ENCODE peak calls at places on chromosomes 5 and 9, in six cellular contexts. I, T, K, C, A and L are unnamed samples.

GRCh38 chr9:115340314-115340713 is 222.4 kb upstream of the TNC start:
- DNase-seq in K (no peak), A (no peak), C (no peak), I (no peak), T (no peak), L (no peak)

GRCh38 chr5:73448072-73448432 is 525 bp downstream of the FOXD1 start:
- DNase-seq in T (no peak), A (no peak), I (no peak), C (peak; percentile 31), K (no peak), L (no peak)

GRCh38 chr5:95841914-95842812 is 19.6 kb upstream of the GLRX start:
- DNase-seq in I (no peak), T (peak; percentile 94), K (no peak), A (no peak), C (peak; percentile 45), L (no peak)

GRCh38 chr9:35488566-35489312 is 1.2 kb upstream of the RUSC2 start:
- DNase-seq in C (no peak), T (no peak), I (no peak), K (no peak), A (peak; percentile 37), L (no peak)

GRCh38 chr5:79612667-79613190 is 488 bp downstream of the TENT2 start:
- DNase-seq in C (no peak), T (no peak), K (no peak), A (no peak), I (no peak), L (no peak)

GRCh38 chr9:89165880-89166279 is 12.7 kb downstream of the SHC3 start:
- DNase-seq in A (no peak), I (no peak), C (no peak), K (no peak), T (no peak), L (no peak)

GRCh38 chr5:142826741-142827492 is 56.7 kb downstream of the ARHGAP26 start:
- DNase-seq in A (peak; percentile 43), K (peak; percentile 67), C (no peak), T (peak; percentile 68), I (no peak), L (peak; percentile 16)

GRCh38 chr9:107548298-107549142 is 59.0 kb upstream of the KLF4 start:
- DNase-seq in C (peak; percentile 24), K (no peak), I (no peak), T (peak; percentile 92), A (peak; percentile 31), L (no peak)

GRCh38 chr5:115812372-115812771 is 4.1 kb downstream of the CDO1 start:
- DNase-seq in K (no peak), A (no peak), C (no peak), T (no peak), I (no peak), L (no peak)

GRCh38 chr9:22010881-22011625 is 1.9 kb upstream of the CDKN2B start:
- DNase-seq in K (no peak), I (no peak), T (peak; percentile 48), C (no peak), A (no peak), L (no peak)

GRCh38 chr5:53603009-53603687 is 42.7 kb downstream of the NDUFS4 start:
- DNase-seq in C (no peak), T (peak; percentile 48), I (no peak), K (no peak), A (no peak), L (no peak)

GRCh38 chr9:4769321-4770080 is 23.2 kb upstream of the RCL1 start:
- DNase-seq in T (peak; percentile 85), K (no peak), I (no peak), C (no peak), A (no peak), L (no peak)

GRCh38 chr9:136117291-136118060 is 1.2 kb downstream of the TMEM250 start:
- DNase-seq in K (no peak), C (no peak), A (no peak), T (no peak), I (peak; percentile 72), L (peak; percentile 41)

GRCh38 chr5:191036-191948 is at the start of gene LRRC14B:
- DNase-seq in A (peak; percentile 36), T (no peak), C (peak; percentile 75), I (peak; percentile 82), K (no peak), L (no peak)

GRCh38 chr5:113187879-113188278 is 211.3 kb downstream of the DCP2 start:
- DNase-seq in C (no peak), K (no peak), A (no peak), I (no peak), T (no peak), L (no peak)

GRCh38 chr9:104068546-104068945 is 25.6 kb upstream of the SMC2 start:
- DNase-seq in I (no peak), K (peak; percentile 28), A (no peak), T (peak; percentile 32), C (no peak), L (no peak)

GRCh38 chr9:29514336-29514735 is 1941.1 kb upstream of the C9orf72 start:
- DNase-seq in C (no peak), K (no peak), T (peak; percentile 3), A (peak; percentile 33), I (no peak), L (no peak)

GRCh38 chr5:96203761-96204160 is 229.3 kb downstream of the PCSK1 start:
- DNase-seq in C (no peak), A (no peak), K (no peak), I (no peak), T (peak; percentile 51), L (no peak)

GRCh38 chr5:140239939-140240700 is 62.8 kb downstream of the PFDN1 start:
- DNase-seq in C (peak; percentile 64), I (peak; percentile 61), A (peak; percentile 62), K (no peak), T (peak; percentile 73), L (peak; percentile 55)

DNA sequence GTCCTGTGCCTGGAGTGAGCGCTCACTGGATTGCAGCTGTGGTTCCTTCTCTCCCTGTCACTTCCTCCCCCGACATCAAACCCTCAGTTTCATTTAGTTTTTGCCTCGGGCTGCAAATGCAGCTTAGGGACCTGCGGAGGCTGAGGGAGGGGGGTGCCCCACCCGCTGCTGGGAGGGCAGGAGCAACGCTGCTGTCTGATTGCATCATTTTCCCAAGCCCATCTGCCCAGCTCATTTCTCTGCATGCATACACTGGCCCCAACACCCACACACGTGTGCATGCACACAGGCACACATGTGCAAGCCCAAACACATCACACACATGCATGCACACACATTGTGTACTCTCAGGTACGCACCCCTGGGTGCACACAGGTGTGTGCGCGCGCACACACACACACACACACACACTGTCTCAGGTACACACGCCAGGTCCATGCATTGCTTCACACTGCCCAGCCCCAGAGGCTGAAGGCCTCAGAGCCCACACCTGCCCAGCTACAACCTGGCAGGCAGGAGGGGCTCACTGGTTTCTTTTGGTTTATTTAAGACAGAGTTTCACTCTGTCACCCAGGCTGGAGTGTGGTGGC is 3.4 kb downstream of the ASS1 start:
- DNase-seq in C (no peak), T (peak; percentile 36), K (no peak), A (no peak), I (no peak), L (peak; percentile 35)
- H3K4me3 ChIP-seq in C (no peak overlapping the region), T (no peak overlapping the region), K (no peak overlapping the region), A (no peak overlapping the region), I (no peak overlapping the region), L (no peak overlapping the region)

GRCh38 chr9:2043243-2043642 is 28.1 kb downstream of the SMARCA2 start:
- DNase-seq in T (no peak), C (no peak), K (no peak), I (no peak), A (no peak), L (no peak)
- H3K4me3 ChIP-seq in T (no peak overlapping the region), C (no peak overlapping the region), K (no peak overlapping the region), I (no peak overlapping the region), A (no peak overlapping the region), L (no peak overlapping the region)

GRCh38 chr9:19925674-19926503 is 137.1 kb upstream of the SLC24A2 start:
- DNase-seq in C (peak; percentile 52), K (no peak), T (peak; percentile 90), A (peak; percentile 77), I (peak; percentile 43), L (peak; percentile 68)
- H3K4me3 ChIP-seq in C (peak overlapping the region; percentile 60), K (peak overlapping the region; percentile 48), T (peak overlapping the region; percentile 38), A (peak overlapping the region; percentile 36), I (peak overlapping the region; percentile 60), L (peak overlapping the region; percentile 3)

GRCh38 chr5:177429248-177430045 is 3.0 kb downstream of the GRK6 start:
- DNase-seq in I (peak; percentile 67), T (no peak), A (no peak), K (no peak), C (peak; percentile 54), L (peak; percentile 95)
- H3K4me3 ChIP-seq in I (no peak overlapping the region), T (no peak overlapping the region), A (no peak overlapping the region), K (no peak overlapping the region), C (no peak overlapping the region), L (peak overlapping the region; percentile 79)

DNA sequence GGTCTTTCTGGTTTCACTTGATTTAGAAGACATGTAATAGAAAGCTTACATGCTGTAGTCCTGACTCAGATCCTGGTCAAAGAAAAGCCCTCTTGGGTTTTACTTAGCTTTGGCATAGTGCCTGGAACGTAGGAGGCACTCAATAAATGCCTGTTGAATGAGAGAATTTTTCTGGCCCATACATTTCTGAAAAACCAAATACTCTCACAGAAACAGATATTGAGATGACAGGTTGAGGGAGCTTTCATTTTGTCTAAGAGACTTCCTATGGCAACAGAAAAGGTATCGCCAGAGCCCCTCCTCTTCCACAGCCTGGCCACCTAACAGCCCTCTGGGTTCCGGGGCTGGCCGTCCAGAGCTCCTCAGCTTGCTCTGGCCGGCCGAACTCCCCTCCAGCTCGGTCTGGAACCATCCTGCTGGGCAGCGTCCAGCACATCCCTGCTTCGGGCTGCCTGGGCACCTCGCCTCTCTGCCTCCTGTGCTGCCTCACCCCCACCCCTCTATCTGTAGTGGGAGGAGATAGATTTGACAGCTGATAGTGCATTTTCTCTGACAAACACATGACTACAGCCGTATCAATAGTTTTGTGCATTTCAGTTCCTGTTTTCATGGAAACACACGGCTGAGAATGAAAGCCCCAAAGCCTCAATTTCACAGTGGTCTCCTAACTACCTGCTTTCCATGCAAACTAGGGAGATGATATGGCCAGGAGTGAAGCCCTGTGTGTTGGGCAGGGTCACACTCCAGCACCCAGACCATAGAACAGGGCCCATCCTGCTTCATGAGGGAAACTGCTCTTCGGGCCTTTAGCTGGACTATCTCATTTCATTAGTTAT is 1.1 kb downstream of the IL4 start:
- DNase-seq in K (peak; percentile 76), A (no peak), T (peak; percentile 95), C (no peak), I (no peak), L (no peak)
- H3K4me3 ChIP-seq in K (no peak overlapping the region), A (no peak overlapping the region), T (no peak overlapping the region), C (no peak overlapping the region), I (no peak overlapping the region), L (no peak overlapping the region)